ENCODE peak calls at places on chromosomes 11 and 22, in five cellular contexts. W is mesenchymal stem cell; N is stimulated activated CD4-positive, alpha-beta T cell treated with anti-CD3 and anti-CD28 coated beads, Interleukin-15, amount 100 ng/mL, for 48 hours; M is Caco-2; Z is caudate nucleus. O is an unnamed sample.

GRCh38 chr11:115471367-115471766 is 32.8 kb downstream of the CADM1 start:
- DNase-seq in W (no peak), N (no peak), M (no peak), Z (no peak), O (no peak)

GRCh38 chr11:116224154-116224888 is 548.5 kb downstream of the BUD13 start:
- DNase-seq in W (peak), N (peak), M (peak), Z (peak), O (peak)

GRCh38 chr11:13966486-13966885 is 4.0 kb downstream of the SPON1 start:
- DNase-seq in W (no peak), N (no peak), M (no peak), Z (no peak), O (no peak)

GRCh38 chr11:99256614-99257013 is 235.9 kb downstream of the CNTN5 start:
- DNase-seq in W (no peak), N (no peak), M (no peak), Z (no peak), O (no peak)

GRCh38 chr22:37996079-37996478 is 11.7 kb upstream of the SOX10 start:
- DNase-seq in W (no peak), N (no peak), M (no peak), Z (no peak), O (no peak)

GRCh38 chr11:65538915-65539374 is 14.1 kb downstream of the SCYL1 start:
- DNase-seq in W (no peak), N (no peak), M (no peak), Z (peak), O (peak)

GRCh38 chr11:2903672-2904011 is 18.1 kb upstream of the CDKN1C start:
- DNase-seq in W (no peak), N (no peak), M (no peak), Z (no peak), O (no peak)

GRCh38 chr22:25908755-25909154 is 166.8 kb downstream of the MYO18B start:
- DNase-seq in W (no peak), N (no peak), M (no peak), Z (no peak), O (no peak)

GRCh38 chr11:44530413-44531115 is 34.9 kb upstream of the CD82 start:
- DNase-seq in W (peak), N (peak), M (no peak), Z (no peak), O (no peak)

GRCh38 chr11:10520562-10520961 is 20.4 kb downstream of the RNF141 start:
- DNase-seq in W (no peak), N (no peak), M (no peak), Z (no peak), O (no peak)

GRCh38 chr11:12540913-12541587 is 133.2 kb upstream of the TEAD1 start:
- DNase-seq in W (peak), N (no peak), M (no peak), Z (no peak), O (no peak)

GRCh38 chr11:269146-269890 is 8.9 kb upstream of the NLRP6 start:
- DNase-seq in W (no peak), N (peak), M (no peak), Z (no peak), O (peak)

GRCh38 chr22:48653929-48654328 is 1173.7 kb downstream of the BRD1 start:
- DNase-seq in W (no peak), N (no peak), M (no peak), Z (no peak), O (no peak)

GRCh38 chr11:46976182-46976854 is 39.8 kb downstream of the CSTPP1 start:
- DNase-seq in W (no peak), N (no peak), M (no peak), Z (no peak), O (no peak)

GRCh38 chr11:19770277-19770676 is 57.6 kb downstream of the NAV2 start:
- DNase-seq in W (no peak), N (no peak), M (peak), Z (no peak), O (no peak)

GRCh38 chr11:119115484-119116234 is 5.7 kb upstream of the HINFP start:
- DNase-seq in W (no peak), N (no peak), M (no peak), Z (no peak), O (no peak)

GRCh38 chr11:71311176-71311925 is 59.0 kb upstream of the SHANK2 start:
- DNase-seq in W (no peak), N (no peak), M (peak), Z (no peak), O (peak)

GRCh38 chr11:82978422-82979099 is 77.0 kb downstream of the DDIAS start:
- DNase-seq in W (peak), N (no peak), M (no peak), Z (no peak), O (no peak)

GRCh38 chr11:63613517-63614135 is 607 bp downstream of the PLAAT3 start:
- DNase-seq in W (peak), N (no peak), M (peak), Z (peak), O (peak)

GRCh38 chr22:44139773-44140172 is 41.0 kb upstream of the PARVG start:
- DNase-seq in W (no peak), N (no peak), M (no peak), Z (no peak), O (no peak)

GRCh38 chr11:86274503-86274902 is 27.5 kb upstream of the HIKESHI start:
- DNase-seq in W (no peak), N (no peak), M (no peak), Z (no peak), O (no peak)

GRCh38 chr11:121967131-121967689 is 148.8 kb downstream of the BLID start:
- DNase-seq in W (no peak), N (no peak), M (no peak), Z (peak), O (no peak)

GRCh38 chr11:122717264-122717867 is 61.8 kb downstream of the UBASH3B start:
- DNase-seq in W (no peak), N (no peak), M (no peak), Z (no peak), O (no peak)

GRCh38 chr22:47164514-47165337 is 402.3 kb downstream of the TBC1D22A start:
- DNase-seq in W (no peak), N (no peak), M (peak), Z (no peak), O (peak)

GRCh38 chr11:118258410-118258809 is 5.7 kb downstream of the MPZL2 start:
- DNase-seq in W (no peak), N (no peak), M (no peak), Z (no peak), O (no peak)

GRCh38 chr11:62108017-62108750 is 15.6 kb upstream of the INCENP start:
- DNase-seq in W (peak), N (no peak), M (no peak), Z (peak), O (peak)

GRCh38 chr22:28208036-28208435 is 289.0 kb upstream of the PITPNB start:
- DNase-seq in W (no peak), N (no peak), M (no peak), Z (no peak), O (no peak)

GRCh38 chr11:8025816-8026215 is 38.7 kb downstream of the EIF3F start:
- DNase-seq in W (peak), N (no peak), M (no peak), Z (no peak), O (no peak)

GRCh38 chr11:75534291-75535038 is 8.7 kb upstream of the GDPD5 start:
- DNase-seq in W (no peak), N (no peak), M (no peak), Z (no peak), O (no peak)

GRCh38 chr11:131356201-131356600 is 14.2 kb upstream of the NTM start:
- DNase-seq in W (no peak), N (no peak), M (no peak), Z (no peak), O (no peak)

GRCh38 chr11:50088231-50088630 is 55.6 kb downstream of the OR4C45 start:
- DNase-seq in W (no peak), N (no peak), M (no peak), Z (no peak), O (no peak)

GRCh38 chr11:23540101-23540561 is 679.9 kb upstream of the CCDC179 start:
- DNase-seq in W (peak), N (no peak), M (peak), Z (no peak), O (peak)

GRCh38 chr11:61480936-61481335 is 27.6 kb upstream of the LRRC10B start:
- DNase-seq in W (peak), N (no peak), M (peak), Z (no peak), O (peak)